ENCODE peak calls at places on chromosomes 13 and 19, in four cellular contexts. X is effector CD4-positive, alpha-beta T cell; V is pons; J is nephron progenitor cell. I is an unnamed sample.

GRCh38 chr13:23848019-23848418 is 41.2 kb downstream of the MIPEP start:
- DNase-seq in X (no peak), V (no peak), J (no peak), I (no peak)

GRCh38 chr13:97301382-97302095 is 79.4 kb downstream of the MBNL2 start:
- DNase-seq in X (no peak), V (no peak), J (no peak), I (no peak)

GRCh38 chr13:62357887-62358645 is 942.4 kb upstream of the PCDH20 start:
- DNase-seq in X (no peak), V (peak), J (peak), I (peak)

GRCh38 chr19:56117889-56118288 is 3.2 kb downstream of the ZNF787 start:
- DNase-seq in X (no peak), V (no peak), J (no peak), I (no peak)

GRCh38 chr19:35220315-35220921 is 8.1 kb downstream of the FAM187B start:
- DNase-seq in X (no peak), V (no peak), J (no peak), I (no peak)

GRCh38 chr19:48102870-48103751 is 7.5 kb downstream of the PLA2G4C start:
- DNase-seq in X (peak), V (no peak), J (peak), I (peak)

GRCh38 chr13:30112602-30113435 is 194.5 kb downstream of the KATNAL1 start:
- DNase-seq in X (peak), V (peak), J (peak), I (peak)

GRCh38 chr19:42306646-42307045 is 4.2 kb upstream of the PAFAH1B3 start:
- DNase-seq in X (no peak), V (no peak), J (no peak), I (no peak)

GRCh38 chr13:108777421-108778420 is 148.3 kb downstream of the MYO16 start:
- DNase-seq in X (no peak), V (no peak), J (peak), I (no peak)

GRCh38 chr19:4057913-4058695 is 8.6 kb downstream of the ZBTB7A start:
- DNase-seq in X (no peak), V (peak), J (no peak), I (no peak)

GRCh38 chr19:23075031-23075733 is 41.6 kb upstream of the ZNF730 start:
- DNase-seq in X (no peak), V (peak), J (peak), I (peak)

GRCh38 chr13:36432106-36432544 is at the start of gene CCNA1:
- DNase-seq in X (no peak), V (no peak), J (peak), I (peak)

GRCh38 chr19:1245884-1246816 is 2.2 kb upstream of the MIDN start:
- DNase-seq in X (no peak), V (no peak), J (peak), I (no peak)

GRCh38 chr13:64525687-64526086 is 2704.4 kb downstream of the PCDH9 start:
- DNase-seq in X (no peak), V (no peak), J (no peak), I (no peak)

GRCh38 chr19:51341976-51342580 is at the start of gene VSIG10L:
- DNase-seq in X (no peak), V (no peak), J (no peak), I (no peak)

GRCh38 chr13:23674795-23675640 is 104.8 kb downstream of the TNFRSF19 start:
- DNase-seq in X (no peak), V (no peak), J (no peak), I (no peak)

GRCh38 chr13:59979589-59979988 is 184.1 kb downstream of the DIAPH3 start:
- DNase-seq in X (no peak), V (no peak), J (no peak), I (no peak)

GRCh38 chr13:112442483-112443090 is 66.4 kb downstream of the SPACA7 start:
- DNase-seq in X (no peak), V (no peak), J (no peak), I (no peak)

GRCh38 chr13:38607136-38607535 is 79.7 kb upstream of the FREM2 start:
- DNase-seq in X (no peak), V (no peak), J (no peak), I (no peak)

GRCh38 chr13:96816261-96816660 is 178.0 kb downstream of the OXGR1 start:
- DNase-seq in X (no peak), V (no peak), J (no peak), I (no peak)

GRCh38 chr13:28138756-28139470 is 568 bp downstream of the PAN3 start:
- DNase-seq in X (peak), V (peak), J (peak), I (peak)

GRCh38 chr13:97240789-97241734 is 18.9 kb downstream of the MBNL2 start:
- DNase-seq in X (no peak), V (no peak), J (no peak), I (no peak)

GRCh38 chr13:46593403-46593802 is 40.4 kb downstream of the LRCH1 start:
- DNase-seq in X (peak), V (no peak), J (no peak), I (no peak)

GRCh38 chr13:94192576-94192975 is 286.9 kb downstream of the DCT start:
- DNase-seq in X (no peak), V (no peak), J (peak), I (peak)

GRCh38 chr19:11265177-11265784 is 3.0 kb upstream of the DOCK6 start:
- DNase-seq in X (no peak), V (no peak), J (no peak), I (no peak)

GRCh38 chr19:3482507-3483225 is 575 bp downstream of the SMIM44 start:
- DNase-seq in X (no peak), V (no peak), J (no peak), I (no peak)

GRCh38 chr13:89726690-89727435 is 1620.6 kb upstream of the MIR17HG start:
- DNase-seq in X (no peak), V (no peak), J (no peak), I (no peak)

I was measured in neural crest cell.